ENCODE peak calls at places on chromosomes 3 and 15, in nine cellular contexts. F is brain microvascular endothelial cell, M is sigmoid colon, A is uterus, X is DND-41, T is lower leg skin, Q is esophagus muscularis mucosa, W is psoas muscle, I is cardiac muscle cell. K is an unnamed sample.

GRCh38 chr3:171088984-171089754 is 62.6 kb upstream of the SLC2A2 start:
- DNase-seq in M (no peak), F (peak; percentile 85), T (no peak), W (no peak), A (no peak), Q (no peak), I (peak; percentile 94), X (no peak), K (peak; percentile 91)

GRCh38 chr3:72161870-72162617 is 377.1 kb upstream of the PROK2 start:
- DNase-seq in W (no peak), I (no peak), Q (no peak), X (no peak), T (no peak), F (no peak), M (no peak), A (peak; percentile 52), K (no peak)

GRCh38 chr15:56286213-56286612 is 42.5 kb upstream of the RFX7 start:
- DNase-seq in Q (no peak), A (no peak), X (peak; percentile 13), I (no peak), F (no peak), W (no peak), M (no peak), T (no peak), K (no peak)

GRCh38 chr3:66763294-66763693 is 234.8 kb upstream of the KBTBD8 start:
- DNase-seq in A (no peak), T (peak; percentile 93), Q (no peak), X (no peak), F (no peak), W (no peak), M (no peak), I (peak; percentile 31), K (peak; percentile 96)

GRCh38 chr15:26665950-26666921 is 106.6 kb downstream of the GABRB3 start:
- DNase-seq in T (no peak), Q (no peak), F (no peak), A (no peak), W (no peak), M (no peak), I (no peak), X (no peak), K (no peak)

GRCh38 chr15:74383695-74384565 is 16.5 kb upstream of the CYP11A1 start:
- DNase-seq in I (peak; percentile 22), T (no peak), W (peak; percentile 44), Q (no peak), A (no peak), X (peak; percentile 41), M (no peak), F (no peak), K (no peak)

GRCh38 chr15:56307180-56307579 is 58.0 kb upstream of the TEX9 start:
- DNase-seq in X (no peak), W (no peak), I (no peak), A (no peak), Q (no peak), T (no peak), M (no peak), F (no peak), K (no peak)

GRCh38 chr3:100402150-100402706 is 889 bp downstream of the LNP1 start:
- DNase-seq in Q (no peak), M (no peak), I (peak; percentile 51), A (no peak), X (no peak), T (no peak), F (no peak), W (no peak), K (peak; percentile 18)

GRCh38 chr15:58065445-58066041 is at the start of gene ALDH1A2:
- DNase-seq in A (peak; percentile 56), X (no peak), M (peak; percentile 65), F (no peak), W (peak; percentile 61), T (no peak), Q (no peak), I (peak; percentile 38), K (peak; percentile 7)

GRCh38 chr15:48469271-48469670 is 138.0 kb downstream of the DUT start:
- DNase-seq in T (no peak), W (no peak), M (no peak), Q (no peak), A (no peak), I (peak; percentile 19), F (no peak), X (no peak), K (no peak)

GRCh38 chr3:85054579-85054978 is 95.8 kb downstream of the CADM2 start:
- DNase-seq in X (no peak), A (no peak), M (no peak), T (no peak), F (no peak), W (no peak), I (no peak), Q (no peak), K (no peak)

GRCh38 chr3:195906865-195907729 is 1.3 kb downstream of the TNK2 start:
- DNase-seq in T (no peak), Q (no peak), M (peak; percentile 65), I (no peak), A (no peak), X (peak; percentile 69), W (peak; percentile 85), F (no peak), K (no peak)

GRCh38 chr3:53243165-53243564 is 12.7 kb downstream of the TKT start:
- DNase-seq in W (peak; percentile 61), F (peak; percentile 53), M (no peak), X (no peak), I (peak; percentile 35), T (no peak), A (no peak), Q (no peak), K (peak; percentile 91)

GRCh38 chr3:37701729-37702128 is 160.0 kb upstream of the CTDSPL start:
- DNase-seq in F (no peak), Q (no peak), I (no peak), M (no peak), X (no peak), W (no peak), A (no peak), T (no peak), K (no peak)

GRCh38 chr3:138361561-138361971 is 13.2 kb downstream of the MRAS start:
- DNase-seq in A (no peak), W (no peak), F (no peak), I (no peak), X (no peak), T (no peak), Q (no peak), M (peak; percentile 42), K (no peak)

GRCh38 chr3:46539443-46540005 is 26.6 kb downstream of the LRRC2 start:
- DNase-seq in I (no peak), X (peak; percentile 48), T (peak; percentile 3), F (no peak), M (no peak), W (no peak), Q (peak; percentile 3), A (no peak), K (no peak)

GRCh38 chr3:86988235-86988634 is 2.7 kb downstream of the VGLL3 start:
- DNase-seq in I (peak; percentile 91), M (no peak), Q (no peak), T (no peak), A (no peak), X (no peak), F (peak; percentile 88), W (no peak), K (peak; percentile 89)

GRCh38 chr15:33670567-33670966 is 297.7 kb upstream of the CHRM5 start:
- DNase-seq in W (no peak), X (no peak), A (no peak), F (no peak), Q (no peak), T (no peak), M (no peak), I (no peak), K (no peak)

GRCh38 chr3:42849017-42849416 is 26.7 kb downstream of the CYP8B1 start:
- DNase-seq in T (no peak), W (no peak), Q (no peak), I (no peak), F (no peak), A (no peak), M (no peak), X (no peak), K (no peak)

GRCh38 chr15:68843425-68844311 is 23.0 kb upstream of the ANP32A start:
- DNase-seq in Q (no peak), A (no peak), W (no peak), M (no peak), F (peak; percentile 1), T (no peak), I (peak; percentile 27), X (no peak), K (peak; percentile 58)
- H3K4me3 ChIP-seq in Q (peak overlapping the region; percentile 53), A (no peak overlapping the region), W (peak overlapping the region; percentile 58), M (peak overlapping the region; percentile 27), F (peak overlapping the region; percentile 50), T (no peak overlapping the region), I (peak overlapping the region; percentile 21), X (no peak overlapping the region), K (peak overlapping the region; percentile 47)

GRCh38 chr3:181230258-181230657 is 240.7 kb upstream of the DNAJC19 start:
- DNase-seq in I (no peak), W (no peak), M (no peak), A (no peak), T (no peak), Q (no peak), F (no peak), X (no peak), K (no peak)
- TF ChIP-seq CTCF in I (no peak), W (no peak), M (no peak), A (no peak), T (no peak), Q (no peak), F (no peak), X (no peak), K (no peak)

GRCh38 chr3:30495172-30496124 is 111.0 kb upstream of the TGFBR2 start:
- DNase-seq in I (no peak), W (no peak), T (no peak), A (no peak), M (no peak), X (peak; percentile 28), Q (no peak), F (no peak), K (no peak)
- H3K4me3 ChIP-seq in I (no peak overlapping the region), W (peak overlapping the region; percentile 13), T (no peak overlapping the region), A (no peak overlapping the region), M (no peak overlapping the region), X (peak overlapping the region; percentile 16), Q (no peak overlapping the region), F (no peak overlapping the region), K (no peak overlapping the region)

GRCh38 chr3:55173504-55173903 is 245.6 kb upstream of the LRTM1 start:
- DNase-seq in F (no peak), I (no peak), M (no peak), A (no peak), X (no peak), Q (no peak), W (no peak), T (no peak), K (peak; percentile 30)

GRCh38 chr3:55174723-55175122 is 246.9 kb upstream of the LRTM1 start:
- DNase-seq in T (no peak), W (no peak), F (no peak), X (no peak), M (no peak), I (no peak), A (no peak), Q (no peak), K (peak; percentile 29)

GRCh38 chr3:55169608-55170010 is 241.8 kb upstream of the LRTM1 start:
- DNase-seq in W (no peak), Q (peak; percentile 29), M (no peak), F (peak; percentile 96), I (peak; percentile 91), X (no peak), A (no peak), T (no peak), K (peak; percentile 99)

GRCh38 chr3:55175423-55175822 is 247.6 kb upstream of the LRTM1 start:
- DNase-seq in Q (no peak), F (no peak), W (no peak), I (no peak), A (no peak), T (no peak), X (no peak), M (no peak), K (no peak)

GRCh38 chr3:55172913-55173312 is 245.1 kb upstream of the LRTM1 start:
- DNase-seq in W (no peak), A (no peak), X (no peak), M (no peak), T (no peak), Q (no peak), F (no peak), I (no peak), K (no peak)
- TF ChIP-seq CTCF in W (no peak), A (no peak), X (no peak), M (no peak), T (no peak), Q (no peak), F (no peak), I (no peak), K (no peak)